ENCODE peak calls at places on chromosomes 16 and 17, in seven cellular contexts. E is A549, O is gastrocnemius medialis, M is K562, U is upper lobe of left lung, D is HCT116, X is right lobe of liver. S is an unnamed sample.

GRCh38 chr17:33436321-33436720 is 143.2 kb upstream of the ASIC2 start:
- ATAC-seq in X (no peak), U (no peak), D (no peak), O (no peak), M (no peak), E (no peak), S (peak; percentile 49)

GRCh38 chr16:49547448-49547847 is 173.8 kb downstream of the C16orf78 start:
- ATAC-seq in D (no peak), U (no peak), X (no peak), E (no peak), M (no peak), O (no peak), S (no peak)

GRCh38 chr17:20095366-20096080 is 86.4 kb downstream of the SPECC1 start:
- ATAC-seq in E (peak; percentile 93), M (peak; percentile 82), O (peak; percentile 33), X (peak; percentile 25), U (no peak), D (peak; percentile 94), S (peak; percentile 68)

GRCh38 chr16:29674188-29674587 is 4.8 kb upstream of the QPRT start:
- ATAC-seq in X (no peak), O (peak; percentile 42), M (peak; percentile 28), E (no peak), U (no peak), D (no peak), S (peak; percentile 50)

GRCh38 chr17:44967026-44967906 is 837 bp downstream of the C1QL1 start:
- ATAC-seq in O (no peak), D (no peak), M (no peak), U (no peak), X (no peak), E (no peak), S (no peak)

GRCh38 chr17:49548506-49549310 is 27.0 kb upstream of the NXPH3 start:
- ATAC-seq in O (no peak), X (peak; percentile 52), D (peak; percentile 88), E (peak; percentile 31), U (no peak), M (peak; percentile 89), S (peak; percentile 57)

GRCh38 chr16:53041196-53041977 is 11.3 kb downstream of the CHD9NB start:
- ATAC-seq in D (no peak), E (no peak), M (no peak), O (peak; percentile 55), X (no peak), U (peak; percentile 61), S (peak; percentile 88)

GRCh38 chr16:46801428-46802049 is 29.4 kb downstream of the C16orf87 start:
- ATAC-seq in U (no peak), M (peak; percentile 54), X (peak; percentile 44), D (peak; percentile 70), O (no peak), E (peak; percentile 73), S (no peak)

GRCh38 chr17:69060835-69061234 is at the start of gene ABCA9:
- ATAC-seq in D (no peak), M (no peak), O (peak; percentile 78), E (no peak), X (peak; percentile 14), U (no peak), S (peak; percentile 89)

GRCh38 chr17:9696279-9697044 is 51.1 kb downstream of the USP43 start:
- ATAC-seq in M (no peak), O (no peak), U (no peak), X (no peak), E (no peak), D (peak; percentile 77), S (no peak)

GRCh38 chr17:36934144-36934758 is 3.0 kb upstream of the LHX1 start:
- ATAC-seq in X (no peak), O (no peak), E (peak; percentile 43), M (peak; percentile 11), D (no peak), U (no peak), S (no peak)

GRCh38 chr16:23186171-23186570 is 3.6 kb downstream of the SCNN1G start:
- ATAC-seq in X (no peak), D (no peak), M (no peak), U (no peak), O (no peak), E (no peak), S (no peak)

GRCh38 chr17:48611213-48611612 is 396 bp upstream of the HOXB7 start:
- ATAC-seq in X (peak; percentile 9), U (no peak), O (no peak), E (peak; percentile 9), D (peak; percentile 10), M (peak; percentile 20), S (no peak)

GRCh38 chr17:3804503-3804931 is 3.5 kb upstream of the ITGAE start:
- ATAC-seq in E (no peak), D (no peak), X (peak; percentile 60), M (no peak), U (no peak), O (no peak), S (no peak)

GRCh38 chr17:67573987-67574657 is 143.6 kb upstream of the NOL11 start:
- ATAC-seq in O (no peak), M (no peak), X (no peak), U (no peak), E (no peak), D (no peak), S (no peak)

GRCh38 chr16:50156590-50156989 is 3.5 kb downstream of the TENT4B start:
- ATAC-seq in E (no peak), U (no peak), D (no peak), X (no peak), M (no peak), O (no peak), S (no peak)

GRCh38 chr16:50747206-50747956 is 5.5 kb downstream of the CYLD start:
- ATAC-seq in O (peak; percentile 34), X (peak; percentile 83), D (peak; percentile 65), M (peak; percentile 44), U (peak; percentile 57), E (peak; percentile 43), S (no peak)

GRCh38 chr16:79834720-79835119 is 234.2 kb upstream of the MAF start:
- ATAC-seq in O (no peak), X (no peak), U (no peak), M (no peak), E (no peak), D (no peak), S (no peak)

GRCh38 chr17:42895185-42895555 is 5.4 kb upstream of the G6PC1 start:
- ATAC-seq in X (peak; percentile 76), O (peak; percentile 81), D (peak; percentile 63), E (peak; percentile 96), M (no peak), U (peak; percentile 78), S (peak; percentile 82)

GRCh38 chr16:27328937-27329336 is 15.2 kb downstream of the IL4R start:
- ATAC-seq in E (no peak), D (no peak), M (no peak), X (no peak), O (no peak), U (no peak), S (no peak)

GRCh38 chr17:17511971-17512858 is 16.0 kb upstream of the RASD1 start:
- ATAC-seq in M (no peak), E (peak; percentile 31), D (peak; percentile 84), X (no peak), O (peak; percentile 57), U (no peak), S (peak; percentile 31)

DNA sequence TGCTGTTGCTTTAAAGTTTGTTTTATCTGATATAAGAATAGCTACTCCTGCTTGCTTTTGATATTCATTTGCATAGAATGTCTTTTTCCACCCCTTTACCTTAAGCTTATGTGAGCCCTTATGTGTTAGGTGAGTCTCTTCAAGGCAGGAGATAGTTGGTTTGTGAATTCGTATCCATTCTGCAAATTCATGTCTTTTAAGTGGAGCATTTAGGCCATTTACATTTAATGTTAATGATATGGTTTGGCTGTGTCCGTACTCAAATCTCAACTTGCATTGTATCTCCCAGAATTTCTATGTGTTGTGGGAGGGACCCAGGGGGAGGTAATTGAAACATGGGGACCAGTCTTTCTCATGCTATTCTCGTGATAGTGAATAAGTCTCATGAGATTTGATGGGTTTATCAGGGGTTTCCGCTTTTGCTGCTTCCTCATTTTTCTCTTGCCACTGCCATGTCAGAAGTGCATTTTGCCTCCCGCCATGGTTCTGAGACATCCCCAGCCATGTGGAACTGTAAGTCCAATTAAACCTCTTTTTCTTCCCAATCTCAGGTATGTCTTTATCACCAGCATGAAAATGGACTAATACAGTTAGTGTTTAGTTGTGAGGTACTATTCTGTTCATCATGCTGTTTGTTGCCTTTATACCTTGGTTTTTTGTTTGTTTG is 27.2 kb downstream of the ATF7IP2 start:
- ATAC-seq in O (no peak), M (no peak), D (no peak), U (no peak), X (no peak), E (no peak), S (no peak)
- H3K9me3 ChIP-seq in O (peaks cover 11% of the 10 kb centered on the region), M (peaks cover 60% of the 10 kb centered on the region), D (peaks cover 6% of the 10 kb centered on the region), U (peaks cover 66% of the 10 kb centered on the region), X (peaks cover 12% of the 10 kb centered on the region), E (peaks cover 44% of the 10 kb centered on the region), S (no peaks in the 10 kb centered on the region)

GRCh38 chr16:57060323-57061083 is 31.9 kb upstream of the CPNE2 start:
- ATAC-seq in E (no peak), U (peak; percentile 8), O (no peak), D (peak; percentile 34), M (peak; percentile 41), X (peak; percentile 6), S (no peak)
- TF ChIP-seq POLR2A in E (no peak), U (no peak), O (no peak), D (no peak), M (no peak), X (no peak), S (no peak)

DNA sequence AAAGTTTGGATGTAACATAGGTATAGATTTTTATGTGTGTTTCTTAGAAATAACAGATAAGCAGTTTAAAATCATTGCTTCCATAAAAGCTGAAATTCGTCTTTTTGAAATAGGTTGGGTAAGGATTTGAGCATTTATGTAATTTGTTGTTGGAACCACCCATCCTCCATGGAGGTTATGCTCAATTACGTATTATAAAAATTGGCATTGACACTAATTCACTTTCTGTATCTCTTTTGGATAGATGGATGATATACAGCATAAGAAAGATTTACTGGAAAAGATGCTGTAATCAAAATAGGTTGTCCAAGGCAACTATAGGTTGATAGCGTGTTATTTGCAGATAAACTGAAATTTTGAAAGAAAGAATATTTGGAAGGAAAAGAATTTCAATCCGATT is 105.5 kb downstream of the PRKCA start:
- ATAC-seq in M (no peak), X (no peak), E (no peak), U (no peak), O (no peak), D (no peak), S (no peak)
- H3K4me1 ChIP-seq in M (peaks cover 4% of the 10 kb centered on the region), X (peaks cover 10% of the 10 kb centered on the region), E (peaks cover 8% of the 10 kb centered on the region), U (peaks cover 9% of the 10 kb centered on the region), O (peaks cover 16% of the 10 kb centered on the region), D (no peaks in the 10 kb centered on the region), S (peaks cover 38% of the 10 kb centered on the region)

GRCh38 chr16:35195173-35195863 is 1735.9 kb downstream of the TP53TG3F start:
- ATAC-seq in X (no peak), U (no peak), O (no peak), M (no peak), E (no peak), D (no peak), S (no peak)

GRCh38 chr16:35195864-35196216 is 1736.4 kb downstream of the TP53TG3F start:
- ATAC-seq in U (no peak), M (no peak), X (no peak), O (no peak), D (no peak), E (no peak), S (no peak)

GRCh38 chr16:35192993-35193392 is 1733.6 kb downstream of the TP53TG3F start:
- ATAC-seq in M (no peak), D (no peak), U (no peak), X (no peak), E (no peak), O (no peak), S (no peak)

GRCh38 chr16:35194681-35195080 is 1735.3 kb downstream of the TP53TG3F start:
- ATAC-seq in X (no peak), M (no peak), O (no peak), U (no peak), E (no peak), D (no peak), S (no peak)

GRCh38 chr16:35193956-35194355 is 1734.5 kb downstream of the TP53TG3F start:
- ATAC-seq in E (no peak), U (no peak), D (no peak), O (no peak), X (no peak), M (no peak), S (no peak)
- H3K9me3 ChIP-seq in E (no peaks in the 10 kb centered on the region), U (no peaks in the 10 kb centered on the region), D (peaks cover 26% of the 10 kb centered on the region), O (no peaks in the 10 kb centered on the region), X (no peaks in the 10 kb centered on the region), M (no peaks in the 10 kb centered on the region), S (no peaks in the 10 kb centered on the region)

S was measured in gastroesophageal sphincter.